ENCODE peak calls at places on chromosomes 12 and 14, in five cellular contexts. N is HepG2, H is GM12878, W is K562, K is H1. A is an unnamed sample.

GRCh38 chr12:116528498-116528897 is 30.7 kb upstream of the MAP1LC3B2 start:
- DNase-seq in H (no peak), N (no peak), W (no peak), K (no peak), A (no peak)

GRCh38 chr12:52844386-52844785 is 4.4 kb downstream of the KRT78 start:
- DNase-seq in W (no peak), K (no peak), N (no peak), H (no peak), A (no peak)

GRCh38 chr14:81728447-81728846 is 194.8 kb upstream of the SEL1L start:
- DNase-seq in H (no peak), W (no peak), N (no peak), K (no peak), A (no peak)

GRCh38 chr12:43444940-43445564 is 107.0 kb downstream of the ADAMTS20 start:
- DNase-seq in K (no peak), H (peak; percentile 4), N (peak; percentile 39), W (peak; percentile 22), A (peak; percentile 73)

GRCh38 chr14:94400454-94400853 is 12.1 kb upstream of the SERPINA1 start:
- DNase-seq in K (no peak), W (no peak), H (no peak), N (peak; percentile 91), A (no peak)

GRCh38 chr12:43914923-43915468 is 79.1 kb downstream of the TMEM117 start:
- DNase-seq in K (no peak), N (peak; percentile 10), H (no peak), W (no peak), A (no peak)

GRCh38 chr12:102957339-102958050 is at the start of gene ASCL1:
- DNase-seq in W (no peak), K (no peak), N (no peak), H (no peak), A (no peak)

GRCh38 chr12:104274811-104275210 is 28.7 kb upstream of the EID3 start:
- DNase-seq in W (no peak), K (no peak), N (no peak), H (no peak), A (no peak)

GRCh38 chr14:78088941-78089340 is 81.2 kb upstream of the NRXN3 start:
- DNase-seq in W (no peak), H (no peak), K (no peak), N (no peak), A (no peak)

GRCh38 chr12:112916270-112916669 is 9.5 kb downstream of the OAS1 start:
- DNase-seq in K (no peak), W (no peak), H (no peak), N (no peak), A (no peak)

GRCh38 chr12:57319678-57320469 is 68.9 kb upstream of the STAC3 start:
- DNase-seq in W (no peak), K (no peak), H (no peak), N (no peak), A (no peak)

GRCh38 chr14:106039400-106039799 is 513.0 kb downstream of the TMEM121 start:
- DNase-seq in H (no peak), N (no peak), W (peak; percentile 15), K (no peak), A (peak; percentile 7)

GRCh38 chr12:103805961-103806360 is 35.1 kb downstream of the NT5DC3 start:
- DNase-seq in N (no peak), H (no peak), W (no peak), K (no peak), A (no peak)

GRCh38 chr14:94775875-94776217 is 5.9 kb upstream of the GSC start:
- DNase-seq in W (no peak), N (no peak), K (no peak), H (no peak), A (no peak)

GRCh38 chr14:74038015-74038859 is 19.1 kb downstream of the BBOF1 start:
- DNase-seq in H (no peak), K (no peak), N (peak; percentile 67), W (peak; percentile 25), A (no peak)

GRCh38 chr12:65460076-65460475 is 181.6 kb downstream of the MSRB3 start:
- DNase-seq in W (no peak), H (no peak), K (no peak), N (no peak), A (no peak)

GRCh38 chr12:120249266-120249874 is 16.2 kb downstream of the PXN start:
- DNase-seq in H (no peak), N (no peak), W (no peak), K (no peak), A (no peak)

GRCh38 chr14:102316048-102316745 is 3.3 kb upstream of the ZNF839 start:
- DNase-seq in K (no peak), W (no peak), N (peak; percentile 44), H (no peak), A (no peak)

GRCh38 chr12:124759841-124760508 is 103.7 kb downstream of the SCARB1 start:
- DNase-seq in K (no peak), H (no peak), W (no peak), N (no peak), A (no peak)

GRCh38 chr14:32028599-32028998 is 48.5 kb upstream of the ARHGAP5 start:
- DNase-seq in K (no peak), N (no peak), W (no peak), H (no peak), A (no peak)

GRCh38 chr12:118925407-118926202 is 55.7 kb upstream of the SRRM4 start:
- DNase-seq in K (no peak), W (no peak), N (no peak), H (no peak), A (no peak)

GRCh38 chr12:21526721-21527345 is 737 bp downstream of the SPX start:
- DNase-seq in H (no peak), K (no peak), W (no peak), N (no peak), A (no peak)

GRCh38 chr12:21523148-21523547 is 2.9 kb upstream of the SPX start:
- DNase-seq in N (peak; percentile 63), K (no peak), H (no peak), W (no peak), A (no peak)

GRCh38 chr12:21528953-21529352 is 2.9 kb downstream of the SPX start:
- DNase-seq in N (no peak), W (no peak), H (no peak), K (no peak), A (no peak)

GRCh38 chr12:21527451-21528180 is 1.5 kb downstream of the SPX start:
- DNase-seq in W (no peak), H (peak; percentile 27), N (no peak), K (peak; percentile 54), A (no peak)

DNA sequence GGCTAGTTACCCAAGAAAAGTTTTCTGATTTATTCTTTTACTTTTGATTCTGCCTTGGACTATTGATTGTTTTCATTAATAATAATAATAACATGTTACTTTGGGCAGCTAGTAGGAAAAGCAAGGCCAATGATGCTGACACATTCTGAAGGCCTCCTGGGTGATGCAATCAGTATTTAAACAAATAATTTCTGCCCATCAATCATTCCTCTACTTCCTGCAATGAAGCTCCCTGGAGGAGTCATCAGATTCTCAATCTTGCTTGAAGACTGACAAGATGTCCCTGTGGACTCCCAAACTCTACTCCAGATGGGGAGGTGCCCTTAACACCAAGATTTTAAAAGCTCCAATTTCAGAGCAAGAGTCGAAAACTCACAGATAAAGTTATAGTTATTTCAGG is at the start of gene SPX:
- DNase-seq in N (peak; percentile 6), K (no peak), W (no peak), H (no peak), A (no peak)
- H3K27ac ChIP-seq in N (no peak within 1 kb of the TSS), K (no peak within 1 kb of the TSS), W (no peak within 1 kb of the TSS), H (no peak within 1 kb of the TSS), A (no peak within 1 kb of the TSS)

GRCh38 chr12:49340095-49340870 is 3.3 kb upstream of the C1QL4 start:
- DNase-seq in N (no peak), K (no peak), H (no peak), W (no peak), A (no peak)
- TF ChIP-seq ATF3 in N (no peak), K (no peak), H (no peak), W (no peak), A (no peak)

GRCh38 chr12:2793561-2793960 is 1.2 kb upstream of the FKBP4 start:
- DNase-seq in N (no peak), K (no peak), H (no peak), W (no peak), A (no peak)

GRCh38 chr12:2792670-2793500 is 1.9 kb upstream of the FKBP4 start:
- DNase-seq in H (no peak), N (no peak), K (no peak), W (peak; percentile 20), A (no peak)

GRCh38 chr12:2794261-2794735 is 472 bp upstream of the FKBP4 start:
- DNase-seq in W (no peak), K (no peak), H (no peak), N (no peak), A (no peak)

GRCh38 chr12:2794736-2795289 is at the start of gene FKBP4:
- DNase-seq in W (peak; percentile 91), N (peak; percentile 55), H (no peak), K (peak; percentile 63), A (peak; percentile 47)

DNA sequence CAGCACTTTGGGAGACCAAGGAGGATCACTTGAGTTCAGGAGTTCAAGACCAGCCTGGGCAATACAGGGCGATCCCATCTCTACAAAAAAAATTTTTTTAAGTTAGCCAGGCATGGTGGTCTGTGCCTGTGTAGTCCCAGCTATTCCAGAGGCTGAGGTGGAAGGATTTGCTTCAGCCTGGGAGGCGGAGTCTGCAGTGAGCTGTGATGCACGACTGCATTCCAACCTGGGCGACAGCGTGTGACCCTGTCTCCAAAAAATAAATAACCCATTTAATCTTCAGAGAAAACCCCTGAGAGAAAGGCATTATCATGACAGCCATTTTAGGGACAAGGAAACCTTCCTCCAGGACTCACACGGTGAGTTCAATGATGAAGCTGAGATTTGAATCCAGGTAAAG is 3.7 kb upstream of the FKBP4 start:
- DNase-seq in W (no peak), N (no peak), H (no peak), K (no peak), A (no peak)
- TF ChIP-seq SRF in W (no peak), N (no peak), H (no peak), K (no peak), A (no peak)

GRCh38 chr14:55129428-55130193 is 559 bp downstream of the LGALS3 start:
- DNase-seq in H (no peak), K (no peak), N (peak; percentile 29), W (peak; percentile 17), A (no peak)
- H3K27ac ChIP-seq in H (peak overlapping the region; percentile 24), K (no peak overlapping the region), N (no peak overlapping the region), W (no peak overlapping the region), A (peak overlapping the region; percentile 79)

GRCh38 chr12:15155271-15155670 is 65.9 kb downstream of the RERG start:
- DNase-seq in K (no peak), N (no peak), H (no peak), W (no peak), A (no peak)

GRCh38 chr12:15152456-15152855 is 68.8 kb downstream of the RERG start:
- DNase-seq in K (no peak), W (no peak), H (no peak), N (no peak), A (no peak)

GRCh38 chr12:15154108-15154507 is 67.1 kb downstream of the RERG start:
- DNase-seq in N (no peak), K (no peak), H (no peak), W (no peak), A (no peak)

GRCh38 chr12:15151141-15152091 is 69.8 kb downstream of the RERG start:
- DNase-seq in K (no peak), N (peak; percentile 5), H (no peak), W (no peak), A (peak; percentile 6)

GRCh38 chr12:15152864-15153263 is 68.4 kb downstream of the RERG start:
- DNase-seq in N (no peak), W (no peak), K (no peak), H (no peak), A (no peak)
- TF ChIP-seq ATF3 in N (no peak), W (no peak), K (no peak), H (no peak), A (no peak)